ENCODE peak calls at places on chromosome 9, in ten cellular contexts. E, A, Y, M, U, I, K, B, V and Q are unnamed samples.

GRCh38 chr9:9032950-9033349 is 1233.4 kb upstream of the DMAC1 start:
- DNase-seq in E (no peak), A (no peak), Y (peak; percentile 48), M (no peak), U (no peak), I (no peak), K (no peak), B (no peak), V (no peak), Q (no peak)

GRCh38 chr9:133449760-133450159 is 10.0 kb upstream of the CACFD1 start:
- DNase-seq in E (no peak), A (no peak), Y (no peak), M (no peak), U (no peak), I (no peak), K (no peak), B (peak; percentile 58), V (no peak), Q (peak; percentile 68)

GRCh38 chr9:127763918-127764384 is 14.5 kb downstream of the SH2D3C start:
- DNase-seq in E (no peak), A (no peak), Y (no peak), M (peak; percentile 74), U (no peak), I (peak; percentile 43), K (peak; percentile 51), B (no peak), V (peak; percentile 70), Q (no peak)

GRCh38 chr9:19320495-19320894 is 59.5 kb downstream of the RPS6 start:
- DNase-seq in E (no peak), A (no peak), Y (no peak), M (no peak), U (no peak), I (peak; percentile 23), K (no peak), B (no peak), V (no peak), Q (no peak)

GRCh38 chr9:125412166-125412565 is 150.5 kb downstream of the GAPVD1 start:
- DNase-seq in E (no peak), A (no peak), Y (no peak), M (no peak), U (no peak), I (no peak), K (no peak), B (no peak), V (no peak), Q (no peak)

GRCh38 chr9:32378993-32379729 is 5.3 kb upstream of the ACO1 start:
- DNase-seq in E (peak; percentile 66), A (no peak), Y (peak; percentile 74), M (peak; percentile 64), U (peak; percentile 73), I (peak; percentile 83), K (peak; percentile 78), B (peak; percentile 67), V (peak; percentile 39), Q (peak; percentile 58)

GRCh38 chr9:131028221-131028884 is 19.4 kb downstream of the LAMC3 start:
- DNase-seq in E (no peak), A (no peak), Y (no peak), M (no peak), U (no peak), I (no peak), K (no peak), B (no peak), V (no peak), Q (no peak)

GRCh38 chr9:16679327-16679821 is 191.1 kb downstream of the BNC2 start:
- DNase-seq in E (no peak), A (no peak), Y (no peak), M (no peak), U (no peak), I (no peak), K (no peak), B (no peak), V (no peak), Q (peak; percentile 7)